ENCODE peak calls at places on chromosomes 3 and 15, in six cellular contexts. A, L, V, C, B and K are unnamed samples.

GRCh38 chr3:30810617-30811016 is 83.8 kb downstream of the GADL1 start:
- DNase-seq in C (no peak), L (no peak), V (no peak), A (no peak), B (no peak), K (no peak)

GRCh38 chr15:34619151-34619550 is 35.7 kb upstream of the GOLGA8B start:
- DNase-seq in B (no peak), L (no peak), A (no peak), C (no peak), V (no peak), K (no peak)

GRCh38 chr3:179450901-179451334 is 352 bp downstream of the GNB4 start:
- DNase-seq in B (no peak), V (peak; percentile 75), A (peak; percentile 3), L (peak; percentile 47), C (peak; percentile 28), K (no peak)

GRCh38 chr3:160193644-160194192 is 31.5 kb upstream of the C3orf80 start:
- DNase-seq in C (no peak), L (no peak), A (no peak), B (no peak), V (peak; percentile 23), K (no peak)

GRCh38 chr3:62554264-62554799 is 181.0 kb upstream of the FEZF2 start:
- DNase-seq in C (no peak), L (peak; percentile 30), B (no peak), V (peak; percentile 5), A (no peak), K (no peak)

GRCh38 chr3:25493786-25494185 is 65.7 kb downstream of the RARB start:
- DNase-seq in L (peak; percentile 95), B (peak; percentile 2), V (no peak), A (no peak), C (no peak), K (peak; percentile 90)

GRCh38 chr3:54928056-54928770 is at the start of gene LRTM1:
- DNase-seq in C (no peak), V (no peak), A (no peak), L (no peak), B (no peak), K (no peak)

GRCh38 chr3:85330071-85330470 is 371.3 kb downstream of the CADM2 start:
- DNase-seq in C (no peak), B (no peak), A (no peak), L (no peak), V (no peak), K (no peak)

GRCh38 chr3:49868951-49869454 is 703 bp downstream of the CAMKV start:
- DNase-seq in V (peak; percentile 76), C (no peak), L (no peak), A (no peak), B (no peak), K (no peak)

GRCh38 chr15:59524331-59524731 is 86.3 kb downstream of the FAM81A start:
- DNase-seq in L (no peak), V (no peak), C (peak; percentile 48), A (no peak), B (no peak), K (no peak)

GRCh38 chr3:129469026-129469425 is 29.0 kb downstream of the IFT122 start:
- DNase-seq in C (no peak), L (no peak), A (no peak), V (no peak), B (no peak), K (no peak)

GRCh38 chr15:34716111-34716510 is 38.7 kb downstream of the GJD2 start:
- DNase-seq in L (no peak), C (no peak), A (no peak), V (peak; percentile 25), B (no peak), K (no peak)

GRCh38 chr3:38992117-38992779 is 59.5 kb downstream of the SCN11A start:
- DNase-seq in V (no peak), B (peak; percentile 68), A (no peak), C (no peak), L (peak; percentile 83), K (peak; percentile 76)

GRCh38 chr3:174377096-174377495 is 482.0 kb upstream of the NAALADL2 start:
- DNase-seq in C (no peak), V (no peak), A (no peak), L (no peak), B (no peak), K (no peak)

GRCh38 chr3:102662223-102662622 is 227.4 kb downstream of the ZPLD1 start:
- DNase-seq in B (no peak), L (no peak), V (peak; percentile 88), A (no peak), C (no peak), K (no peak)

GRCh38 chr3:108838411-108838810 is 15.8 kb downstream of the TRAT1 start:
- DNase-seq in A (no peak), L (no peak), C (no peak), B (no peak), V (no peak), K (no peak)